ENCODE peak calls at places on chromosomes 6 and 20, in six cellular contexts. One of them, this sample, is unnamed.

GRCh38 chr6:42088101-42088591 is 37.8 kb downstream of the TAF8 start:
- DNase-seq in GM12878: no peak
- DNase-seq in progenitor cell of endocrine pancreas: no peak
- DNase-seq in HCT116: no peak
- DNase-seq in tibial artery: no peak
- DNase-seq in natural killer cell: no peak
- DNase-seq in this sample: no peak

GRCh38 chr6:69871107-69871506 is 4.8 kb downstream of the COL19A1 start:
- DNase-seq in GM12878: no peak
- DNase-seq in progenitor cell of endocrine pancreas: no peak
- DNase-seq in HCT116: no peak
- DNase-seq in tibial artery: no peak
- DNase-seq in natural killer cell: no peak
- DNase-seq in this sample: no peak

GRCh38 chr6:70547313-70547712 is 19.4 kb upstream of the SDHAF4 start:
- DNase-seq in GM12878: no peak
- DNase-seq in progenitor cell of endocrine pancreas: no peak
- DNase-seq in HCT116: no peak
- DNase-seq in tibial artery: no peak
- DNase-seq in natural killer cell: no peak
- DNase-seq in this sample: no peak

GRCh38 chr6:130632288-130632687 is 194.9 kb upstream of the SMLR1 start:
- DNase-seq in GM12878: no peak
- DNase-seq in progenitor cell of endocrine pancreas: no peak
- DNase-seq in HCT116: no peak
- DNase-seq in tibial artery: no peak
- DNase-seq in natural killer cell: no peak
- DNase-seq in this sample: no peak

GRCh38 chr6:11083491-11083890 is 10.1 kb upstream of the SMIM13 start:
- DNase-seq in GM12878: no peak
- DNase-seq in progenitor cell of endocrine pancreas: no peak
- DNase-seq in HCT116: no peak
- DNase-seq in tibial artery: no peak
- DNase-seq in natural killer cell: no peak
- DNase-seq in this sample: no peak

GRCh38 chr20:1912646-1913045 is 17.4 kb downstream of the SIRPA start:
- DNase-seq in GM12878: no peak
- DNase-seq in progenitor cell of endocrine pancreas: no peak
- DNase-seq in HCT116: no peak
- DNase-seq in tibial artery: no peak
- DNase-seq in natural killer cell: no peak
- DNase-seq in this sample: no peak

GRCh38 chr6:14365393-14365792 is 247.8 kb downstream of the CD83 start:
- DNase-seq in GM12878: no peak
- DNase-seq in progenitor cell of endocrine pancreas: no peak
- DNase-seq in HCT116: no peak
- DNase-seq in tibial artery: no peak
- DNase-seq in natural killer cell: no peak
- DNase-seq in this sample: no peak

GRCh38 chr20:45944151-45944964 is 9.9 kb downstream of the PCIF1 start:
- DNase-seq in GM12878: no peak
- DNase-seq in progenitor cell of endocrine pancreas: no peak
- DNase-seq in HCT116: no peak
- DNase-seq in tibial artery: no peak
- DNase-seq in natural killer cell: no peak
- DNase-seq in this sample: no peak

GRCh38 chr6:151765444-151765886 is 42.0 kb upstream of the ESR1 start:
- DNase-seq in GM12878: no peak
- DNase-seq in progenitor cell of endocrine pancreas: no peak
- DNase-seq in HCT116: peak
- DNase-seq in tibial artery: no peak
- DNase-seq in natural killer cell: no peak
- DNase-seq in this sample: peak

GRCh38 chr6:6546318-6547110 is 42.0 kb upstream of the LY86 start:
- DNase-seq in GM12878: no peak
- DNase-seq in progenitor cell of endocrine pancreas: peak
- DNase-seq in HCT116: no peak
- DNase-seq in tibial artery: no peak
- DNase-seq in natural killer cell: peak
- DNase-seq in this sample: peak

GRCh38 chr20:60352580-60352979 is 394.4 kb downstream of the CDH26 start:
- DNase-seq in GM12878: no peak
- DNase-seq in progenitor cell of endocrine pancreas: no peak
- DNase-seq in HCT116: no peak
- DNase-seq in tibial artery: no peak
- DNase-seq in natural killer cell: no peak
- DNase-seq in this sample: no peak

GRCh38 chr20:49386848-49387605 is 95.4 kb downstream of the KCNB1 start:
- DNase-seq in GM12878: no peak
- DNase-seq in progenitor cell of endocrine pancreas: no peak
- DNase-seq in HCT116: no peak
- DNase-seq in tibial artery: no peak
- DNase-seq in natural killer cell: no peak
- DNase-seq in this sample: no peak

GRCh38 chr6:169746556-169746955 is 4.8 kb downstream of the DYNLT2 start:
- DNase-seq in GM12878: no peak
- DNase-seq in progenitor cell of endocrine pancreas: no peak
- DNase-seq in HCT116: no peak
- DNase-seq in tibial artery: no peak
- DNase-seq in natural killer cell: no peak
- DNase-seq in this sample: no peak

GRCh38 chr6:169755162-169755561 is 3.7 kb downstream of the ERMARD start:
- DNase-seq in GM12878: no peak
- DNase-seq in progenitor cell of endocrine pancreas: no peak
- DNase-seq in HCT116: no peak
- DNase-seq in tibial artery: no peak
- DNase-seq in natural killer cell: no peak
- DNase-seq in this sample: no peak

GRCh38 chr6:169752074-169752623 is 727 bp downstream of the ERMARD start:
- DNase-seq in GM12878: no peak
- DNase-seq in progenitor cell of endocrine pancreas: no peak
- DNase-seq in HCT116: no peak
- DNase-seq in tibial artery: no peak
- DNase-seq in natural killer cell: no peak
- DNase-seq in this sample: no peak

GRCh38 chr6:169751242-169752073 is at the start of the genes DYNLT2 and ERMARD:
- DNase-seq in GM12878: peak
- DNase-seq in progenitor cell of endocrine pancreas: peak
- DNase-seq in HCT116: peak
- DNase-seq in tibial artery: peak
- DNase-seq in natural killer cell: peak
- DNase-seq in this sample: peak
- TF ChIP-seq CTCF in GM12878: no peak
- TF ChIP-seq CTCF in progenitor cell of endocrine pancreas: peak
- TF ChIP-seq CTCF in HCT116: no peak
- TF ChIP-seq CTCF in tibial artery: peak
- TF ChIP-seq CTCF in natural killer cell: no peak
- TF ChIP-seq CTCF in this sample: peak

GRCh38 chr20:11344939-11345338 is 572.8 kb upstream of the BTBD3 start:
- DNase-seq in GM12878: no peak
- DNase-seq in progenitor cell of endocrine pancreas: no peak
- DNase-seq in HCT116: no peak
- DNase-seq in tibial artery: no peak
- DNase-seq in natural killer cell: no peak
- DNase-seq in this sample: no peak

GRCh38 chr20:11352041-11352440 is 565.7 kb upstream of the BTBD3 start:
- DNase-seq in GM12878: no peak
- DNase-seq in progenitor cell of endocrine pancreas: no peak
- DNase-seq in HCT116: no peak
- DNase-seq in tibial artery: no peak
- DNase-seq in natural killer cell: no peak
- DNase-seq in this sample: no peak

GRCh38 chr20:11355338-11355737 is 562.4 kb upstream of the BTBD3 start:
- DNase-seq in GM12878: no peak
- DNase-seq in progenitor cell of endocrine pancreas: no peak
- DNase-seq in HCT116: no peak
- DNase-seq in tibial artery: no peak
- DNase-seq in natural killer cell: no peak
- DNase-seq in this sample: no peak

GRCh38 chr20:11354841-11355240 is 562.9 kb upstream of the BTBD3 start:
- DNase-seq in GM12878: no peak
- DNase-seq in progenitor cell of endocrine pancreas: no peak
- DNase-seq in HCT116: no peak
- DNase-seq in tibial artery: no peak
- DNase-seq in natural killer cell: no peak
- DNase-seq in this sample: no peak

DNA sequence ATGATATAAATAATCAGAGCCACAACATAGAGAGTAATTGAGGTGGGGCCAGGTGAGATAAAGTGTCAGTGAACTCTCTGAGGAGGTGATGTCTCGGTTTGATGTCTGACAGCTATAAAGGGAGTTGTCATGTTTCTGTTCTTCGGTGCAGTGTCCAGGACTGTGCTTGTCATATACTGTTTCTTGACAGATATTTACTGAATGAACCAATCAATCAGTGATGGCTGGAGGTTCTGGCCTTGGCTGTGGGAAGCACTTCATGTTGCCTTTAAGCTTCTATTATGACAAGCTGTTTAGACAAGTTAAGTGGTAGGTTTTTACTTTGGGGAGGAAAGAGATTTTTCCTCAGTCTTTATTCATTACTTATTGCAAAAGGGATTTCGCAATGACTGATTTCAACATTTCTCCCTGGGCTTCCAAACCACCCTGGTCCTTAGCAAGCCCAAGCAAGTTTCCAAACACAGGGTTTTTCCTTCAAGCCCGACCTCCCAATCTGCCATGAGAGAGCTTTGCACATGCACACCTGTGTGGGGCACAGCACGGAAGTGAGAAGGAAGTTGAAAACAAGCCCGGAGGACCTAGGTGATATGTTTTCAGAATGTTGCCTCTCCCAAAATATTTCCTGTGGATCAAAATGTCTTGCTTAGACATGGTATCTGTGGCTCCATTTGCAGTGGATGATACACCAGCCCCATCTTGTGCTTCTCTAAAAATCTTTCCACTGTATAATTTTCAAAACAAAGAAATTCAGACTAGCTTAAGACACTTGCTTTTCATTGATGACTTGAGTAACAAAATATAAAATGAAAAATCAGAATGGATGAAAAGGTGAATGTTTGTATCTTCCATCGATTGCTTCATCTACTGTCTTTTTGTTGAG is 567.3 kb upstream of the BTBD3 start:
- DNase-seq in GM12878: no peak
- DNase-seq in progenitor cell of endocrine pancreas: no peak
- DNase-seq in HCT116: no peak
- DNase-seq in tibial artery: peak
- DNase-seq in natural killer cell: no peak
- DNase-seq in this sample: peak
- TF ChIP-seq CTCF in GM12878: no peak
- TF ChIP-seq CTCF in progenitor cell of endocrine pancreas: no peak
- TF ChIP-seq CTCF in HCT116: no peak
- TF ChIP-seq CTCF in tibial artery: no peak
- TF ChIP-seq CTCF in natural killer cell: no peak
- TF ChIP-seq CTCF in this sample: no peak

GRCh38 chr6:83511901-83512681 is at the start of gene PRSS35:
- DNase-seq in GM12878: no peak
- DNase-seq in progenitor cell of endocrine pancreas: peak
- DNase-seq in HCT116: peak
- DNase-seq in tibial artery: peak
- DNase-seq in natural killer cell: no peak
- DNase-seq in this sample: peak
- TF ChIP-seq CTCF in GM12878: peak
- TF ChIP-seq CTCF in progenitor cell of endocrine pancreas: peak
- TF ChIP-seq CTCF in HCT116: peak
- TF ChIP-seq CTCF in tibial artery: peak
- TF ChIP-seq CTCF in natural killer cell: no peak
- TF ChIP-seq CTCF in this sample: peak

DNA sequence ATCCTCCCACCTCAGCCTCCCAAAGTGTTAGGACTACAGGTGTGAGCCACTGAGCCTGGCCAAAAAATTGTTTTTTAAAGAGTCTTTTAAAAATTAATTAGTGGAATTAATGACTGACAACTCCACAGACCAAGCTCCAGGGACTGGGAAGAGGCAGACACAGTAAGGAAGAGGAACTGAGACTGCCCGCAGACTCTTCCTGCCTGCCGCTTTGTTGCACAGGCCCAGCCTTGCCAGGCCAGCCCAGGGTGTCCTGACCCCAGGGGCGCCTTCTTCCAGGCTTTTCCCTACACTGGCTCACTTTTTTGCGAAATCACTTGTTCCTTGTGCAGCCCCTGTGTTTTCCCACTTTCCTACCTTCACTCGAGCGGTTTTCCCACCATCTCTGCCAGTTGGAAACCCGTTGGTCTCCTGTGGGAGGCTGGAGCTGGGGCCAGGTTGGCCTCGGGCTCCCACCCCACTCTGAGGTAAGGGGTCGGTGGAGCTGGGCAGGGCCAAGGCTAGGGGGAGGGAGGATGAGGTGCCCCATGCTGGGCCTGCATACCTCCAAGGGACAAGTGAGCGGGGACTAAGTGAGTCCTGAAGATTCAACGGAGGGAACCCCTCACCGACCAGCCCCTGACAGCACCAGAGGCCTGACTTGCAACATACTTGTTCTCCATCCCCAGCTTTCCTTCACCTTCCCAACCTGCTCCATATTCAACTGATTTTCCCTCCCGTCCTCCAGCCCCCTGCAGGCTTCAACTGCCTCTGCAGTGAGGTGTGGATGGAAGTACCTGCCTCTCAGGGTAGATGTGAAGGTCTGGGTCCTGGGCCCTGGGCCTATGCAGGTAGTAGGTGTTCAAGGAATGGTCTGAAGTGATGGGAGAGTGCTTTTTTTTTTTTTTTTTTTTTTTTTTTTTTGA is 23.5 kb upstream of the SMIM29 start:
- DNase-seq in GM12878: no peak
- DNase-seq in progenitor cell of endocrine pancreas: no peak
- DNase-seq in HCT116: no peak
- DNase-seq in tibial artery: no peak
- DNase-seq in natural killer cell: no peak
- DNase-seq in this sample: no peak
- TF ChIP-seq CTCF in GM12878: peak
- TF ChIP-seq CTCF in progenitor cell of endocrine pancreas: no peak
- TF ChIP-seq CTCF in HCT116: no peak
- TF ChIP-seq CTCF in tibial artery: no peak
- TF ChIP-seq CTCF in natural killer cell: no peak
- TF ChIP-seq CTCF in this sample: no peak

DNA sequence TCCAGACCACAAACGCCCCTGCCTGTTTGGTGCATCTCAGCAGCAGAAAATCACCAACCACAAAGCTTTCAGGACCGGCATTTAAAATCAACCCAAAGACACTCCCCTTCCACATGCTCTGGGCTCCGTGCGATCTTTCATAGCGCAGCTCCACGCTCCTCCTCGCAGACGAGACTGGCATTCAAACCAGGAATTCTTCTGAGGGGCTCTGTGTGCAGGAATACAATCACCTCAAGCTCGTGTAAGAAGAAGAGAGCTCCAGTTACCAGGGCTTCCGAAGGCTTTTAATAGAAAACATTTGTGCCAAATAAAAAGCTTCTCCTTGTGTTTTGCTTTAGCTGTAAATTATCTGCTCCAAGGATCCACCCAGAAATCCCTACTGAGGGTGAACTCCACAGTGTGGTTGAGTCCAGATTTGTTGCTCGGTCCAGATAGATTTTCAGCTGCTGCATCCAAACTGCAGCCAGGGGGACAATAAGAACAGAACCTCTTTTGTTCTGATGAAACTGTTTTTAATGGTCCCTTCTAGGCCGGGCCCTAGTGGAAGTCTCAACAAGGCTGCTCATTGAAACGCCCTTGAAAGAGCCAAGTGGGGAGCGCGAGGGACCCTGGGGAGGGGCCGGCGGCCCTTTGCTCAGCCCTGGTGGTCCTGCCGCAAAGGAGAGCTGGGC is 16.4 kb upstream of the BMP7 start:
- DNase-seq in GM12878: no peak
- DNase-seq in progenitor cell of endocrine pancreas: no peak
- DNase-seq in HCT116: no peak
- DNase-seq in tibial artery: no peak
- DNase-seq in natural killer cell: no peak
- DNase-seq in this sample: peak
- TF ChIP-seq CTCF in GM12878: no peak
- TF ChIP-seq CTCF in progenitor cell of endocrine pancreas: no peak
- TF ChIP-seq CTCF in HCT116: no peak
- TF ChIP-seq CTCF in tibial artery: no peak
- TF ChIP-seq CTCF in natural killer cell: no peak
- TF ChIP-seq CTCF in this sample: no peak

This sample was measured in neural crest cell.